ENCODE peak calls at places on chromosomes 1 and 21, in seven cellular contexts. One of them, this sample, is unnamed.

GRCh38 chr21:46667735-46668380 is 32.4 kb downstream of the PRMT2 start:
- DNase-seq in heart left ventricle: no peak
- DNase-seq in lower leg skin: no peak
- DNase-seq in CD8-positive, alpha-beta T cell: no peak
- DNase-seq in ascending aorta: no peak
- DNase-seq in kidney epithelial cell: no peak
- DNase-seq in H1: no peak
- DNase-seq in this sample: no peak

GRCh38 chr1:147912553-147912952 is 10.0 kb downstream of the GJA8 start:
- DNase-seq in heart left ventricle: no peak
- DNase-seq in lower leg skin: no peak
- DNase-seq in CD8-positive, alpha-beta T cell: no peak
- DNase-seq in ascending aorta: no peak
- DNase-seq in kidney epithelial cell: no peak
- DNase-seq in H1: no peak
- DNase-seq in this sample: no peak

GRCh38 chr1:173503391-173503790 is 26.3 kb downstream of the PRDX6 start:
- DNase-seq in heart left ventricle: no peak
- DNase-seq in lower leg skin: no peak
- DNase-seq in CD8-positive, alpha-beta T cell: no peak
- DNase-seq in ascending aorta: no peak
- DNase-seq in kidney epithelial cell: no peak
- DNase-seq in H1: no peak
- DNase-seq in this sample: peak; percentile 33

GRCh38 chr1:185824106-185824505 is 89.9 kb downstream of the HMCN1 start:
- DNase-seq in heart left ventricle: no peak
- DNase-seq in lower leg skin: no peak
- DNase-seq in CD8-positive, alpha-beta T cell: no peak
- DNase-seq in ascending aorta: no peak
- DNase-seq in kidney epithelial cell: no peak
- DNase-seq in H1: no peak
- DNase-seq in this sample: no peak

GRCh38 chr1:113388621-113389355 is 1.5 kb upstream of the MAGI3 start:
- DNase-seq in heart left ventricle: no peak
- DNase-seq in lower leg skin: no peak
- DNase-seq in CD8-positive, alpha-beta T cell: no peak
- DNase-seq in ascending aorta: no peak
- DNase-seq in kidney epithelial cell: no peak
- DNase-seq in H1: no peak
- DNase-seq in this sample: peak; percentile 11

GRCh38 chr1:113456967-113457366 is 66.7 kb downstream of the MAGI3 start:
- DNase-seq in heart left ventricle: no peak
- DNase-seq in lower leg skin: peak; percentile 61
- DNase-seq in CD8-positive, alpha-beta T cell: no peak
- DNase-seq in ascending aorta: peak; percentile 9
- DNase-seq in kidney epithelial cell: peak; percentile 87
- DNase-seq in H1: no peak
- DNase-seq in this sample: peak; percentile 92

GRCh38 chr1:47495176-47495713 is 57.4 kb downstream of the FOXD2 start:
- DNase-seq in heart left ventricle: no peak
- DNase-seq in lower leg skin: no peak
- DNase-seq in CD8-positive, alpha-beta T cell: no peak
- DNase-seq in ascending aorta: no peak
- DNase-seq in kidney epithelial cell: no peak
- DNase-seq in H1: no peak
- DNase-seq in this sample: no peak

GRCh38 chr1:17673335-17674075 is 81.6 kb upstream of the ACTL8 start:
- DNase-seq in heart left ventricle: no peak
- DNase-seq in lower leg skin: no peak
- DNase-seq in CD8-positive, alpha-beta T cell: no peak
- DNase-seq in ascending aorta: no peak
- DNase-seq in kidney epithelial cell: no peak
- DNase-seq in H1: no peak
- DNase-seq in this sample: no peak

GRCh38 chr21:45420623-45421041 is 15.7 kb downstream of the COL18A1 start:
- DNase-seq in heart left ventricle: peak; percentile 63
- DNase-seq in lower leg skin: no peak
- DNase-seq in CD8-positive, alpha-beta T cell: no peak
- DNase-seq in ascending aorta: no peak
- DNase-seq in kidney epithelial cell: peak; percentile 67
- DNase-seq in H1: no peak
- DNase-seq in this sample: no peak

GRCh38 chr1:204763773-204764427 is 78.4 kb upstream of the LRRN2 start:
- DNase-seq in heart left ventricle: peak; percentile 87
- DNase-seq in lower leg skin: peak; percentile 16
- DNase-seq in CD8-positive, alpha-beta T cell: peak; percentile 47
- DNase-seq in ascending aorta: no peak
- DNase-seq in kidney epithelial cell: peak; percentile 59
- DNase-seq in H1: peak; percentile 77
- DNase-seq in this sample: peak; percentile 45

GRCh38 chr21:34180826-34181359 is 107.5 kb downstream of the MRPS6 start:
- DNase-seq in heart left ventricle: no peak
- DNase-seq in lower leg skin: no peak
- DNase-seq in CD8-positive, alpha-beta T cell: no peak
- DNase-seq in ascending aorta: no peak
- DNase-seq in kidney epithelial cell: no peak
- DNase-seq in H1: no peak
- DNase-seq in this sample: no peak

GRCh38 chr1:151843398-151843797 is 3.8 kb upstream of the C2CD4D start:
- DNase-seq in heart left ventricle: no peak
- DNase-seq in lower leg skin: no peak
- DNase-seq in CD8-positive, alpha-beta T cell: no peak
- DNase-seq in ascending aorta: no peak
- DNase-seq in kidney epithelial cell: no peak
- DNase-seq in H1: no peak
- DNase-seq in this sample: no peak

GRCh38 chr21:21045538-21045937 is 47.3 kb downstream of the NCAM2 start:
- DNase-seq in heart left ventricle: no peak
- DNase-seq in lower leg skin: no peak
- DNase-seq in CD8-positive, alpha-beta T cell: no peak
- DNase-seq in ascending aorta: no peak
- DNase-seq in kidney epithelial cell: no peak
- DNase-seq in H1: no peak
- DNase-seq in this sample: no peak

GRCh38 chr21:38680401-38680800 is 125.3 kb upstream of the ETS2 start:
- DNase-seq in heart left ventricle: no peak
- DNase-seq in lower leg skin: no peak
- DNase-seq in CD8-positive, alpha-beta T cell: no peak
- DNase-seq in ascending aorta: no peak
- DNase-seq in kidney epithelial cell: no peak
- DNase-seq in H1: no peak
- DNase-seq in this sample: no peak

GRCh38 chr1:2227341-2228156 is 570 bp upstream of the SKI start:
- DNase-seq in heart left ventricle: peak; percentile 99
- DNase-seq in lower leg skin: peak; percentile 93
- DNase-seq in CD8-positive, alpha-beta T cell: peak; percentile 89
- DNase-seq in ascending aorta: peak; percentile 78
- DNase-seq in kidney epithelial cell: no peak
- DNase-seq in H1: peak; percentile 83
- DNase-seq in this sample: peak; percentile 93

GRCh38 chr1:89844236-89844807 is 23.5 kb downstream of the LRRC8D start:
- DNase-seq in heart left ventricle: no peak
- DNase-seq in lower leg skin: no peak
- DNase-seq in CD8-positive, alpha-beta T cell: no peak
- DNase-seq in ascending aorta: no peak
- DNase-seq in kidney epithelial cell: no peak
- DNase-seq in H1: no peak
- DNase-seq in this sample: peak; percentile 22

GRCh38 chr1:186735463-186735862 is 55.2 kb upstream of the PTGS2 start:
- DNase-seq in heart left ventricle: no peak
- DNase-seq in lower leg skin: no peak
- DNase-seq in CD8-positive, alpha-beta T cell: no peak
- DNase-seq in ascending aorta: no peak
- DNase-seq in kidney epithelial cell: no peak
- DNase-seq in H1: no peak
- DNase-seq in this sample: no peak

GRCh38 chr1:43339584-43340232 is 2.1 kb downstream of the MPL start:
- DNase-seq in heart left ventricle: no peak
- DNase-seq in lower leg skin: no peak
- DNase-seq in CD8-positive, alpha-beta T cell: no peak
- DNase-seq in ascending aorta: no peak
- DNase-seq in kidney epithelial cell: no peak
- DNase-seq in H1: no peak
- DNase-seq in this sample: no peak

GRCh38 chr1:222711319-222712252 is 705 bp downstream of the AIDA start:
- DNase-seq in heart left ventricle: peak; percentile 73
- DNase-seq in lower leg skin: peak; percentile 56
- DNase-seq in CD8-positive, alpha-beta T cell: peak; percentile 54
- DNase-seq in ascending aorta: no peak
- DNase-seq in kidney epithelial cell: peak; percentile 2
- DNase-seq in H1: no peak
- DNase-seq in this sample: peak; percentile 66

DNA sequence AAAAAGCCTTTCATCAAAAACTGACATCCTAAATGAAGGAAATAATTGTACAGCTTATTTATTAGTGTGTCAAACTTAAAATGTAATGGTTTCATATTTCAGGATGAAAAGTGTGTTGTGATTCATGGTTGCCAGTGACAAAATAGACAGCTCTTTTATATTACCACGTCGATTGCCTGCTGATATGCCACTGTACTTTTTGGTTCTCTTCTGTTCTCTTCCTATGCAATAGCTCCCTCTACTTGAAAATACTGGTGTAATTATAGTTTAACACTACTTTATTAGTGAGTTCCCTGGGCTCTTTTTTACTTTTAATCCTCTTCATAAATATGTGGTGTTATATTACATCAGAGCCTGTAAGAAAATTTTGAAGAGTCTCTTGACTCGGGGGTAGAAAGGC is 111.3 kb downstream of the PATJ start:
- DNase-seq in heart left ventricle: no peak
- DNase-seq in lower leg skin: no peak
- DNase-seq in CD8-positive, alpha-beta T cell: no peak
- DNase-seq in ascending aorta: no peak
- DNase-seq in kidney epithelial cell: no peak
- DNase-seq in H1: no peak
- DNase-seq in this sample: peak; percentile 53
- TF ChIP-seq CTCF in heart left ventricle: peak; percentile 45
- TF ChIP-seq CTCF in lower leg skin: no peak
- TF ChIP-seq CTCF in CD8-positive, alpha-beta T cell: no peak
- TF ChIP-seq CTCF in ascending aorta: peak; percentile 58
- TF ChIP-seq CTCF in kidney epithelial cell: no peak
- TF ChIP-seq CTCF in H1: no peak
- TF ChIP-seq CTCF in this sample: peak; percentile 70

GRCh38 chr1:243475966-243476365 is 220.1 kb downstream of the SDCCAG8 start:
- DNase-seq in heart left ventricle: no peak
- DNase-seq in lower leg skin: no peak
- DNase-seq in CD8-positive, alpha-beta T cell: no peak
- DNase-seq in ascending aorta: no peak
- DNase-seq in kidney epithelial cell: no peak
- DNase-seq in H1: no peak
- DNase-seq in this sample: no peak
- TF ChIP-seq CTCF in heart left ventricle: peak; percentile 18
- TF ChIP-seq CTCF in lower leg skin: no peak
- TF ChIP-seq CTCF in CD8-positive, alpha-beta T cell: no peak
- TF ChIP-seq CTCF in ascending aorta: no peak
- TF ChIP-seq CTCF in kidney epithelial cell: peak; percentile 35
- TF ChIP-seq CTCF in H1: peak; percentile 66
- TF ChIP-seq CTCF in this sample: peak; percentile 40

DNA sequence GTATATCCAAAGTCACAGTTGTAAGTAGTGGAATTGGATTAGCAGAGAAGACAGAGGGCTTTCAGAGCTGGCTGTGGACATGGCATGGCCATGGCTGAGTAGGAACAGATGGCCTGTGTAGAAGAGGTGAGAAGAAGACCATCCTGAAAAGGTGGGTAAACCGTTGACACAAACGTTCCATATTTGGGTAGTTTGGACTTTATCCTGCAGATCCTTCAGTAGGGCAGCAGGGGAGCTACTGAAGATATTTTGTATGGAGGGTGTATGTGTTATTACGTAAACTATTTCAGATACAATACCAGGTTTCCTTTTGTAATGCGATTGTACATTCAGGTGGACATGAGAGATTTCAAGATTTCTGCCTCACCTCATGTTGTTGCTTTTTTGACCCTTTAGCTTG is 1.6 kb downstream of the UTP11 start:
- DNase-seq in heart left ventricle: no peak
- DNase-seq in lower leg skin: no peak
- DNase-seq in CD8-positive, alpha-beta T cell: no peak
- DNase-seq in ascending aorta: no peak
- DNase-seq in kidney epithelial cell: no peak
- DNase-seq in H1: no peak
- DNase-seq in this sample: no peak
- TF ChIP-seq CTCF in heart left ventricle: no peak
- TF ChIP-seq CTCF in lower leg skin: no peak
- TF ChIP-seq CTCF in CD8-positive, alpha-beta T cell: no peak
- TF ChIP-seq CTCF in ascending aorta: no peak
- TF ChIP-seq CTCF in kidney epithelial cell: no peak
- TF ChIP-seq CTCF in H1: no peak
- TF ChIP-seq CTCF in this sample: peak; percentile 52

GRCh38 chr1:234962340-234962989 is 166.2 kb downstream of the TOMM20 start:
- DNase-seq in heart left ventricle: no peak
- DNase-seq in lower leg skin: peak; percentile 59
- DNase-seq in CD8-positive, alpha-beta T cell: no peak
- DNase-seq in ascending aorta: no peak
- DNase-seq in kidney epithelial cell: peak; percentile 99
- DNase-seq in H1: no peak
- DNase-seq in this sample: peak; percentile 97

GRCh38 chr1:234965128-234965527 is 163.5 kb downstream of the TOMM20 start:
- DNase-seq in heart left ventricle: no peak
- DNase-seq in lower leg skin: no peak
- DNase-seq in CD8-positive, alpha-beta T cell: no peak
- DNase-seq in ascending aorta: no peak
- DNase-seq in kidney epithelial cell: no peak
- DNase-seq in H1: no peak
- DNase-seq in this sample: no peak

GRCh38 chr1:234961468-234962339 is 166.9 kb downstream of the TOMM20 start:
- DNase-seq in heart left ventricle: no peak
- DNase-seq in lower leg skin: no peak
- DNase-seq in CD8-positive, alpha-beta T cell: no peak
- DNase-seq in ascending aorta: no peak
- DNase-seq in kidney epithelial cell: no peak
- DNase-seq in H1: no peak
- DNase-seq in this sample: peak; percentile 81

GRCh38 chr1:234963904-234964702 is 164.5 kb downstream of the TOMM20 start:
- DNase-seq in heart left ventricle: no peak
- DNase-seq in lower leg skin: no peak
- DNase-seq in CD8-positive, alpha-beta T cell: no peak
- DNase-seq in ascending aorta: no peak
- DNase-seq in kidney epithelial cell: no peak
- DNase-seq in H1: no peak
- DNase-seq in this sample: no peak

DNA sequence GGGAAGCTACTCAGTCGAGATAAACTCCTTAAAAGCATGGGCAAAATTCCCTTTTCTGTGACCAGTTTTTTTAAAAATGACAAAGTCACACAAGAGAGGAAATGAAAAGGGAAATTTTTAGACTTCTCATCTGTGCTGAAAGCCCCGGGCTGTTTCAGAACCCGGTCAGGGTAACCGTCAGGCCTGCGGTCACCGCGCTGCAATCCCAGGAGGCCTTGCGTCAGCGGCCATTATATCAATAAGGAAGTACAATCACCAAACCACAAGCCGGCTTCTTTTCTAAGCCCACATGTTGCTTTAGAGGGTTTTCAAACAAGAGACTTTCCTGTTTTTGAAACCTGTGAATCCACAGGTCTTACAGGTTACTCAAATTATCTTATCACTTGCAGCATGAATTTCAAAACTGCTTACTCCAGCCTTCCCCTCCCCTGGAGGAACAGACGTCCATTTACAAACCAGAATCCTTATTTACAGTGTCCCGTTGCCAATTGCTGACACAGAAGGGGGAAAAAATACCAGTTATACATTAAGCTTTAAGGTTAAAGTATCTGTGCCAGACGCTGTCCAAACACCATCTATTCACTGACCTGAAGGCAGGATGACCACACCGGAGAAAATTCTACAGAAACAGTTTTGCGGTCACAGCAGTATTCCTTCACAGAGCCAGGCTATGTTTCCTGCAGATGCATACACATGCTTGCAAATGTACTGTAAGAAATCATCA is 165.3 kb downstream of the TOMM20 start:
- DNase-seq in heart left ventricle: peak; percentile 91
- DNase-seq in lower leg skin: peak; percentile 81
- DNase-seq in CD8-positive, alpha-beta T cell: peak; percentile 78
- DNase-seq in ascending aorta: peak; percentile 75
- DNase-seq in kidney epithelial cell: no peak
- DNase-seq in H1: no peak
- DNase-seq in this sample: peak; percentile 85
- TF ChIP-seq CTCF in heart left ventricle: no peak
- TF ChIP-seq CTCF in lower leg skin: no peak
- TF ChIP-seq CTCF in CD8-positive, alpha-beta T cell: no peak
- TF ChIP-seq CTCF in ascending aorta: no peak
- TF ChIP-seq CTCF in kidney epithelial cell: no peak
- TF ChIP-seq CTCF in H1: no peak
- TF ChIP-seq CTCF in this sample: no peak

This sample was measured in HFFc6.